ENCODE peak calls at places on chromosome 16, in seven cellular contexts. N, F, V, L, S, W and K are unnamed samples.

GRCh38 chr16:58497935-58498334 is 2.0 kb upstream of the NDRG4 start:
- DNase-seq in F (no peak), L (no peak), S (no peak), W (no peak), V (no peak), N (no peak), K (no peak)

GRCh38 chr16:11181242-11181888 is 74.6 kb downstream of the SOCS1 start:
- DNase-seq in L (no peak), S (no peak), F (no peak), V (no peak), N (no peak), W (no peak), K (no peak)

GRCh38 chr16:523097-523741 is 4.3 kb upstream of the CAPN15 start:
- DNase-seq in W (no peak), L (no peak), S (no peak), N (no peak), V (no peak), F (no peak), K (no peak)

GRCh38 chr16:21603920-21604319 is 4.5 kb downstream of the METTL9 start:
- DNase-seq in N (no peak), F (no peak), S (peak; percentile 19), W (peak; percentile 54), V (no peak), L (no peak), K (no peak)

GRCh38 chr16:79298476-79299153 is 301.9 kb downstream of the MAF start:
- DNase-seq in V (no peak), S (no peak), W (no peak), F (no peak), N (no peak), L (no peak), K (no peak)

GRCh38 chr16:78773316-78773715 is 673.9 kb downstream of the WWOX start:
- DNase-seq in L (no peak), W (no peak), S (no peak), N (no peak), F (no peak), V (no peak), K (no peak)

GRCh38 chr16:7596285-7596684 is 263.6 kb downstream of the RBFOX1 start:
- DNase-seq in N (no peak), F (no peak), V (no peak), W (no peak), S (no peak), L (no peak), K (no peak)

GRCh38 chr16:78122774-78123315 is 23.4 kb downstream of the WWOX start:
- DNase-seq in W (peak; percentile 75), S (peak; percentile 56), F (peak; percentile 26), V (peak; percentile 22), L (no peak), N (no peak), K (peak; percentile 81)

GRCh38 chr16:65176603-65177002 is 54.7 kb upstream of the CDH11 start:
- DNase-seq in L (no peak), S (no peak), W (no peak), F (no peak), V (no peak), N (no peak), K (no peak)

GRCh38 chr16:47460755-47461597 is at the start of the genes ITFG1 and PHKB:
- DNase-seq in F (peak; percentile 90), L (peak; percentile 69), N (peak; percentile 67), S (peak; percentile 93), V (peak; percentile 86), W (peak; percentile 92), K (peak; percentile 44)

GRCh38 chr16:11152205-11152604 is 103.8 kb downstream of the SOCS1 start:
- DNase-seq in F (no peak), V (no peak), L (no peak), N (no peak), S (peak; percentile 58), W (no peak), K (no peak)

GRCh38 chr16:47643610-47644009 is 182.5 kb downstream of the PHKB start:
- DNase-seq in W (no peak), S (no peak), V (no peak), N (no peak), L (no peak), F (no peak), K (no peak)

GRCh38 chr16:15643453-15644305 is 725 bp upstream of the MARF1 start:
- DNase-seq in F (no peak), L (no peak), S (peak; percentile 65), V (peak; percentile 44), N (no peak), W (peak; percentile 84), K (no peak)

GRCh38 chr16:81995651-81996050 is 15.6 kb downstream of the SDR42E1 start:
- DNase-seq in N (no peak), W (no peak), L (no peak), F (no peak), S (no peak), V (no peak), K (no peak)

GRCh38 chr16:68539704-68540370 is 746 bp downstream of the ZFP90 start:
- DNase-seq in N (no peak), L (no peak), V (no peak), W (no peak), F (no peak), S (no peak), K (peak; percentile 25)

GRCh38 chr16:89482087-89482823 is 8.1 kb downstream of the ANKRD11 start:
- DNase-seq in F (no peak), L (no peak), W (no peak), S (no peak), N (no peak), V (no peak), K (no peak)
- TF ChIP-seq JUND in F (no peak), L (no peak), W (no peak), S (no peak), N (no peak), V (no peak), K (no peak)

GRCh38 chr16:84532299-84532724 is 27.9 kb upstream of the MEAK7 start:
- DNase-seq in W (peak; percentile 56), S (no peak), F (no peak), L (no peak), V (no peak), N (peak; percentile 87), K (peak; percentile 33)
- TF ChIP-seq JUND in W (no peak), S (no peak), F (no peak), L (no peak), V (no peak), N (peak; percentile 51), K (no peak)

GRCh38 chr16:73062640-73063283 is 14.8 kb upstream of the ZFHX3 start:
- DNase-seq in V (no peak), W (no peak), N (no peak), F (no peak), L (no peak), S (peak; percentile 79), K (no peak)
- TF ChIP-seq JUND in V (no peak), W (no peak), N (no peak), F (no peak), L (no peak), S (no peak), K (no peak)

DNA sequence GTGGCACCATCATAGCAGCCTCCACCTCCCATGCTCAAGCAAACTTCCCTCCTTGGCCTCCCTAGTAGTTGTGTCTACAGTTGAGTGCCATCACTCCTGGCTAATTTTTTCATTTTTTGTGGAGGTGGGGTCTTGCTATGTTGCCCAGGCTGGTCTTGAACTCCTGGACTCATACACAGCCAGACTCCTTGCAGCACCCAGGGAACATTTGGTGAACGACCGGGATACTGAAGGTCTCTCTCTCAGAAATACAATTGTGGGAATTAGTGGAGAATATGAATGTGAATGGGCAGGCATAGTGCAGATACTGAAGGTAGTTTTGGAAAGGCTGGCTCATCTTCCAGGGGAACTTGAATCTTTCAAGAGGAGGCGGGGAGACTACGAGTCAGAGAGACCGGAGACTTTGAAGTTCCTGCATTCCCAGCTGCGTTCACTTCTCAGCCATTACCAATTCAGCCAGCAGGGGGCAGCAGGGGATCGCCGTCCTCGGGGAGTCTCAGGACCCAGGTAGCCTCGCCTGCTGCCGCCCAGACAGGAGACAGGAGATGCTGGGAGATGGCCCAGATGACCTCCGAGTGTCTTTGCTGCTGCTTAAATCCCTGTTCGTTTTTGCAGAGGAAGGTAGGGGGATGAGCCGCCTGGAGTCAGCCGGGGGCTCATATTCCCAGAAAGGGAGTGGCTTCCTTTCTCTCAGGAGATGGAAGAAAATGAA is 68.6 kb downstream of the HAPSTR1 start:
- DNase-seq in N (peak; percentile 83), V (peak; percentile 75), W (peak; percentile 67), F (peak; percentile 66), L (peak; percentile 4), S (peak; percentile 80), K (peak; percentile 83)
- TF ChIP-seq JUND in N (peak; percentile 23), V (no peak), W (no peak), F (no peak), L (no peak), S (no peak), K (no peak)

GRCh38 chr16:4561565-4561964 is 5.4 kb downstream of the C16orf96 start:
- DNase-seq in N (no peak), W (no peak), S (no peak), V (no peak), L (no peak), F (peak; percentile 5), K (no peak)

GRCh38 chr16:4558026-4558425 is 1.9 kb downstream of the C16orf96 start:
- DNase-seq in V (no peak), F (peak; percentile 46), S (no peak), L (no peak), W (no peak), N (no peak), K (no peak)

GRCh38 chr16:4556580-4556979 is 440 bp downstream of the C16orf96 start:
- DNase-seq in F (no peak), W (no peak), V (no peak), N (no peak), L (no peak), S (no peak), K (peak; percentile 28)

GRCh38 chr16:4550587-4550986 is 5.6 kb upstream of the C16orf96 start:
- DNase-seq in L (no peak), F (peak; percentile 3), V (no peak), W (no peak), S (no peak), N (no peak), K (no peak)

GRCh38 chr16:4556112-4556511 is at the start of gene C16orf96:
- DNase-seq in L (no peak), V (no peak), F (no peak), N (no peak), W (no peak), S (no peak), K (no peak)
- TF ChIP-seq JUND in L (no peak), V (no peak), F (no peak), N (no peak), W (no peak), S (no peak), K (no peak)

DNA sequence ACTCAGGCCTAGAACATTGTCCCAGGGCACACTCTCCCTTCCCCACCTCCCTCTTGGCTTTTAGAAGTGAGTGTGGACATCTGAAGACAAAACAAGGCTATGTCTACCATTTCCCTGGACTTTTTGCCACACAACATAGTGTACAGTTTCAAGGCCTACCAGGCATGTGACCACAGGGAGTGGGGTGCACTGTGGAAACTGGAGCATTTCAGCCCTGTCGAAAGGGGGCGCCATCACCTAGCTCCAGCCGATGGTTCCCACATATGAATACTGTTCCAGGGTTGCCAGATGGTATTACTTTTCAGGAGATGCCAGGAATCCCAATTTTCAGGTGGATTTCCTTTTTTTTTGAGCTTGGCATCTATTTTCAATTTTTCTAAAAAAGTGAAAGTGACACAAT is 140.7 kb downstream of the KATNIP start:
- DNase-seq in V (peak; percentile 21), N (no peak), S (no peak), F (peak; percentile 71), L (no peak), W (peak; percentile 26), K (peak; percentile 45)
- TF ChIP-seq JUND in V (no peak), N (no peak), S (no peak), F (no peak), L (no peak), W (no peak), K (no peak)